ENCODE peak calls at places on chromosomes 3 and 15, in ten cellular contexts. I is lower lobe of right lung; U is colonic mucosa; S is naive thymus-derived CD4-positive, alpha-beta T cell; B is psoas muscle; P is CD4-positive, alpha-beta memory T cell; L is GM23248; T is CD4-positive, CD25-positive, alpha-beta regulatory T cell; M is hepatocyte; W is SJSA1. Y is an unnamed sample.

GRCh38 chr3:104273046-104273649 is 1093.6 kb upstream of the ALCAM start:
- DNase-seq in I (no peak), U (no peak), S (no peak), B (no peak), P (no peak), L (peak; percentile 60), T (no peak), M (peak; percentile 16), W (peak; percentile 4), Y (no peak)

GRCh38 chr15:90557651-90558084 is 27.9 kb downstream of the CRTC3 start:
- DNase-seq in I (peak; percentile 63), U (peak; percentile 46), S (no peak), B (peak; percentile 78), P (no peak), L (peak; percentile 76), T (no peak), M (peak; percentile 41), W (no peak), Y (no peak)

GRCh38 chr3:139982404-139982803 is 47.4 kb downstream of the CLSTN2 start:
- DNase-seq in I (no peak), U (no peak), S (no peak), B (no peak), P (no peak), L (no peak), T (no peak), M (peak; percentile 13), W (no peak), Y (no peak)

GRCh38 chr15:39444729-39445470 is 136.0 kb upstream of the THBS1 start:
- DNase-seq in I (no peak), U (no peak), S (no peak), B (peak; percentile 38), P (no peak), L (no peak), T (no peak), M (no peak), W (no peak), Y (no peak)

GRCh38 chr3:167705840-167706239 is 28.9 kb downstream of the PDCD10 start:
- DNase-seq in I (no peak), U (no peak), S (no peak), B (no peak), P (no peak), L (peak; percentile 5), T (no peak), M (no peak), W (no peak), Y (no peak)

GRCh38 chr3:54433846-54434245 is 311.5 kb downstream of the CACNA2D3 start:
- DNase-seq in I (no peak), U (no peak), S (no peak), B (no peak), P (no peak), L (no peak), T (no peak), M (peak; percentile 57), W (no peak), Y (peak; percentile 62)

GRCh38 chr3:126337980-126338651 is 19.1 kb downstream of the KLF15 start:
- DNase-seq in I (peak; percentile 18), U (peak; percentile 8), S (no peak), B (no peak), P (no peak), L (no peak), T (no peak), M (no peak), W (no peak), Y (no peak)

GRCh38 chr3:57130426-57131209 is 34.5 kb downstream of the IL17RD start:
- DNase-seq in I (no peak), U (no peak), S (no peak), B (no peak), P (no peak), L (no peak), T (no peak), M (peak; percentile 28), W (peak; percentile 4), Y (no peak)

GRCh38 chr15:77180757-77181156 is 109.8 kb upstream of the TSPAN3 start:
- DNase-seq in I (no peak), U (no peak), S (no peak), B (no peak), P (no peak), L (peak; percentile 27), T (no peak), M (no peak), W (no peak), Y (no peak)

GRCh38 chr3:4501422-4501821 is 8.3 kb downstream of the ITPR1 start:
- DNase-seq in I (no peak), U (no peak), S (no peak), B (no peak), P (no peak), L (no peak), T (no peak), M (peak; percentile 43), W (no peak), Y (no peak)

GRCh38 chr3:139934557-139935070 is 371 bp upstream of the CLSTN2 start:
- DNase-seq in I (peak; percentile 46), U (peak; percentile 24), S (no peak), B (peak; percentile 66), P (no peak), L (peak; percentile 4), T (no peak), M (peak; percentile 81), W (peak; percentile 11), Y (peak; percentile 79)

GRCh38 chr3:165040186-165040585 is 38.1 kb downstream of the SI start:
- DNase-seq in I (no peak), U (no peak), S (no peak), B (no peak), P (no peak), L (no peak), T (no peak), M (no peak), W (no peak), Y (no peak)

GRCh38 chr3:153285194-153285641 is 123.2 kb downstream of the RAP2B start:
- DNase-seq in I (no peak), U (no peak), S (no peak), B (no peak), P (no peak), L (peak; percentile 63), T (no peak), M (peak; percentile 28), W (no peak), Y (no peak)

GRCh38 chr15:94083467-94083991 is 147.8 kb upstream of the MCTP2 start:
- DNase-seq in I (no peak), U (no peak), S (no peak), B (no peak), P (no peak), L (peak; percentile 88), T (no peak), M (peak; percentile 15), W (peak; percentile 93), Y (no peak)

GRCh38 chr3:46624976-46625490 is 12.7 kb downstream of the FAM240A start:
- DNase-seq in I (no peak), U (no peak), S (no peak), B (no peak), P (no peak), L (no peak), T (no peak), M (no peak), W (no peak), Y (no peak)

GRCh38 chr3:118890186-118890585 is 144.5 kb downstream of the IGSF11 start:
- DNase-seq in I (no peak), U (no peak), S (no peak), B (no peak), P (no peak), L (no peak), T (no peak), M (no peak), W (no peak), Y (no peak)

DNA sequence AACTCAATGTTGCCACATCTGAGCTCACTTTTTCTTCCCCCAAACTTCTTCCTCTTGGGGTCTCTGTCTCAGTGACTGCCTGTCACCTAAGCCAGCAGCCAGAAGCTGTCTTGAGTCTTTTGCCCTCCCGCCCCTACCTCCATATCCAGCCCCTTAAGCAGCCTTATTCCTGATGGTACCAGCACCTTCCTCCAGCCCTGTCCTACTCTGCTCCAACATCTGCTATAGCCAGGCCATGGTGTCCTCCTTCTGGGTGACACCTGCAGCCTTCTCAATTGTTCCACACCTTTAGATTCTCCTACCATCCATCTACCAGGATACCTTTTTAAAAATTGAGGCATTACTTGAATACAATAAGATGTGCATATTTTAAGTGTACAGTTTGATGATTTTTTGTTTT is 53.8 kb downstream of the EPHB3 start:
- DNase-seq in I (no peak), U (no peak), S (no peak), B (no peak), P (no peak), L (no peak), T (no peak), M (no peak), W (no peak), Y (no peak)
- H3K4me1 ChIP-seq in I (peaks cover 24% of the 10 kb centered on the region), U (no peaks in the 10 kb centered on the region), S (peaks cover 12% of the 10 kb centered on the region), B (peaks cover 4% of the 10 kb centered on the region), P (peaks cover 15% of the 10 kb centered on the region), L (no peaks in the 10 kb centered on the region), T (no peaks in the 10 kb centered on the region), M (no peaks in the 10 kb centered on the region), W (no peaks in the 10 kb centered on the region), Y (no peaks in the 10 kb centered on the region)

DNA sequence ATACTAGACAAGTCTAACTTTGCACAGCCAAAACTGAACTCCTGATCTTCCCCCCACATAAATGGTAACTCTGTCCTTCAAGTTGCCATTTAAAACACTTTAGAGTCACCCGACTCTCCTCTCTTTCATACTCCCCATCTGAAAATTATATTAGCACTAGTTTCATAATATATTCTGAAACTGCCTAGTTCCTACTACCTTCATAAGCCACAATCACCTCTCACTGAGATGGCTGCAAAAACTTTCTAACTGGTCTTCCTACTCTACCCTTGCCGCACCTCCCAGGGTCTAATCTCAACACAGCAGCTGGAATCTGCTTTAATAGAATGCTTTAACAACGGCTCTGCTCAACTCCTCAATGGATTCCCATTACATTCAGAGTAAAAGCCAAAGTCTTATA is 55.0 kb downstream of the GLB1 start:
- DNase-seq in I (no peak), U (no peak), S (no peak), B (no peak), P (no peak), L (no peak), T (no peak), M (no peak), W (no peak), Y (no peak)
- H3K9me3 ChIP-seq in I (no peaks in the 10 kb centered on the region), U (no peaks in the 10 kb centered on the region), S (no peaks in the 10 kb centered on the region), B (no peaks in the 10 kb centered on the region), P (no peaks in the 10 kb centered on the region), L (no peaks in the 10 kb centered on the region), T (no peaks in the 10 kb centered on the region), M (no peaks in the 10 kb centered on the region), W (no peaks in the 10 kb centered on the region), Y (no peaks in the 10 kb centered on the region)

GRCh38 chr3:127454968-127455367 is 135.6 kb downstream of the TPRA1 start:
- DNase-seq in I (no peak), U (no peak), S (no peak), B (no peak), P (no peak), L (no peak), T (no peak), M (no peak), W (no peak), Y (peak; percentile 15)
- H3K27me3 ChIP-seq in I (peaks cover 40% of the 10 kb centered on the region), U (peaks cover 17% of the 10 kb centered on the region), S (peaks cover 8% of the 10 kb centered on the region), B (no peaks in the 10 kb centered on the region), P (peaks cover 18% of the 10 kb centered on the region), L (peaks cover 31% of the 10 kb centered on the region), T (peaks cover 19% of the 10 kb centered on the region), M (peaks cover 81% of the 10 kb centered on the region), W (peaks cover 29% of the 10 kb centered on the region), Y (no peaks in the 10 kb centered on the region)

DNA sequence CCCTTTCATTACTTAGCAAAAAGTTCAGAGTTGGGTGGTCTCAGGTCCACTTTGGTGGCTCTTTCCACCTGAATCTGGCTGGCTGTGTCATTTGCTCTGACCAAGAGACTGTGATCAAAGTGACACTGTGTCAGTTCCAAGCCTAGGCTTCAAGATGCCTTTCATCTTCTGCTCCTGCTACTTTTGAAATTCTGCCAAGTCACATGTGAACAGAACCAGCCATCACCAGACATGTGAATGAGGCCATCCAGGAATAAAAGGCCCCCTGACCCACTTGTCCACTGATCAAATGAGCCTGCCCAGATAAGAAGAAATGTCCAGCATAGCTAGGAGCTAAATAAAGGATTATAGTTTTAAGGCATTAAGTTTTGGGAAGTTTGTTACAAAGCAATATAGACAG is 132.1 kb downstream of the OSBPL10 start:
- DNase-seq in I (no peak), U (no peak), S (no peak), B (no peak), P (no peak), L (no peak), T (no peak), M (no peak), W (no peak), Y (no peak)
- H3K4me1 ChIP-seq in I (no peaks in the 10 kb centered on the region), U (no peaks in the 10 kb centered on the region), S (no peaks in the 10 kb centered on the region), B (no peaks in the 10 kb centered on the region), P (no peaks in the 10 kb centered on the region), L (no peaks in the 10 kb centered on the region), T (no peaks in the 10 kb centered on the region), M (peaks cover 4% of the 10 kb centered on the region), W (no peaks in the 10 kb centered on the region), Y (peaks cover 3% of the 10 kb centered on the region)

Y was measured in Caco-2.